ENCODE peak calls at places on chromosomes 11 and 22, in six cellular contexts. Y is GM12891, V is K562, X is HepG2, J is H1, L is GM12878. U is an unnamed sample.

GRCh38 chr11:65743928-65744698 is 23.5 kb upstream of the RNASEH2C start:
- DNase-seq in Y (no peak), V (peak), X (peak), J (peak), L (no peak), U (no peak)

GRCh38 chr11:75810637-75811383 is 4.2 kb upstream of the UVRAG start:
- DNase-seq in Y (no peak), V (no peak), X (no peak), J (no peak), L (peak), U (no peak)

GRCh38 chr11:45275823-45276222 is 10.3 kb downstream of the SYT13 start:
- DNase-seq in Y (no peak), V (no peak), X (no peak), J (no peak), L (no peak), U (no peak)

GRCh38 chr11:13149991-13150390 is 127.6 kb upstream of the BMAL1 start:
- DNase-seq in Y (no peak), V (no peak), X (no peak), J (no peak), L (no peak), U (no peak)

GRCh38 chr22:44707752-44708151 is 5.7 kb downstream of the PRR5 start:
- DNase-seq in Y (no peak), V (no peak), X (no peak), J (no peak), L (no peak), U (no peak)

GRCh38 chr11:36404831-36405230 is 105.2 kb downstream of the TRAF6 start:
- DNase-seq in Y (no peak), V (no peak), X (no peak), J (no peak), L (no peak), U (no peak)

GRCh38 chr22:33598821-33599220 is 321.5 kb downstream of the LARGE1 start:
- DNase-seq in Y (no peak), V (no peak), X (no peak), J (no peak), L (no peak), U (no peak)

GRCh38 chr11:119153049-119153818 is 4.4 kb downstream of the ABCG4 start:
- DNase-seq in Y (no peak), V (no peak), X (no peak), J (no peak), L (no peak), U (no peak)

GRCh38 chr22:22213231-22213630 is 31.4 kb upstream of the VPREB1 start:
- DNase-seq in Y (no peak), V (no peak), X (no peak), J (no peak), L (no peak), U (no peak)

GRCh38 chr11:48063424-48063978 is 83.1 kb downstream of the PTPRJ start:
- DNase-seq in Y (no peak), V (no peak), X (no peak), J (no peak), L (no peak), U (no peak)

GRCh38 chr11:110580571-110580970 is 131.7 kb downstream of the ARHGAP20 start:
- DNase-seq in Y (no peak), V (no peak), X (no peak), J (no peak), L (no peak), U (no peak)

GRCh38 chr11:61923166-61924015 is 6.0 kb upstream of the RAB3IL1 start:
- DNase-seq in Y (no peak), V (peak), X (peak), J (no peak), L (no peak), U (peak)

GRCh38 chr11:45777127-45777969 is 27.6 kb upstream of the SLC35C1 start:
- DNase-seq in Y (no peak), V (no peak), X (no peak), J (no peak), L (no peak), U (no peak)

GRCh38 chr11:100329352-100329751 is 357.7 kb upstream of the ARHGAP42 start:
- DNase-seq in Y (no peak), V (no peak), X (no peak), J (no peak), L (no peak), U (no peak)

GRCh38 chr11:133823211-133823610 is 22.1 kb downstream of the SPATA19 start:
- DNase-seq in Y (no peak), V (no peak), X (no peak), J (no peak), L (no peak), U (no peak)

DNA sequence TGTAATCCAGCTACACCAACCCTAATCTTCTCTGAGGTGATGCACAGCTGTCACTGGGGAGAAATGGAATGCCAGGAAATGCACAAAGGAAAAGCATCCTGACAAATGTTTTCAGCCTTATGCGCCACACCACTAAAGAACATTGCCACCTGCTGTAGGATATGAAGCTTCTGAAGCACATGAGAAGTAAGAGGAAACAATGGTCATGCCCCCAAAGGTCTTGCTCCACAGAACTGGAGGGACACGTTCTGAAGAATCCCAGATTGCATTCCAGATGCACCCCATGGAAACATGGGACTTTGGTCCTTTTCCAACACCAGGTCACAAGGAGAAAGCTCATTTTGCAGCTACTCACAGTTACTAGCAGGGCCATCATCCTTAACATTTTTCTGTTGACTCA is 48.7 kb upstream of the ZBED5 start:
- DNase-seq in Y (no peak), V (no peak), X (no peak), J (no peak), L (no peak), U (no peak)
- TF ChIP-seq TAF1 in Y (no peak), V (no peak), X (no peak), J (no peak), L (no peak), U (no peak)

DNA sequence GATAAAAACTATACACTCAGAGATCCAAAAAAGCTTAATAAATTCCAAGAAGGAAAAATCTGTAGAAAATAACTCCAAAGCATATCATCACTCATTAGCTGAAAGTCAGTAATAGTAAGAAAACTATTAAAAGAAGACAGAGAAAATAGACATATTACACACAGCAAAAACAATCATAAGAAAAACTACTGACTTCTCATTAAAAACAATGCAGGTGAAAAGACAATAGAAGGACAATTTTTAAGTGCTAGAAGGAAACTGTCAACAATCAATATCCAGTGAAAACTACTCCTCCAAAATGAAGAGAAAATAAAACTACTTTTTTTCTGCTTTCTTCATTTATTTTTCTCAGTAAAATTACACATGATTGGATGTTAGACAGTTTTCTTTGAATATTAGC is 56.5 kb downstream of the BLID start:
- DNase-seq in Y (no peak), V (no peak), X (no peak), J (no peak), L (no peak), U (no peak)
- TF ChIP-seq POLR2AphosphoS5 in Y (no peak), V (no peak), X (no peak), J (no peak), L (no peak), U (no peak)

GRCh38 chr11:63683133-63683991 is 2.1 kb downstream of the RTN3 start:
- DNase-seq in Y (no peak), V (no peak), X (no peak), J (no peak), L (no peak), U (no peak)
- TF ChIP-seq POLR2A in Y (no peak), V (no peak), X (no peak), J (no peak), L (no peak), U (no peak)

GRCh38 chr22:20962491-20962945 is 4.5 kb upstream of the AIFM3 start:
- DNase-seq in Y (no peak), V (no peak), X (no peak), J (no peak), L (no peak), U (no peak)
- TF ChIP-seq TAF1 in Y (no peak), V (no peak), X (no peak), J (no peak), L (no peak), U (no peak)

GRCh38 chr11:76910620-76911414 is 50.1 kb downstream of the ACER3 start:
- DNase-seq in Y (no peak), V (no peak), X (no peak), J (no peak), L (no peak), U (no peak)

GRCh38 chr11:76916712-76917111 is 56.0 kb downstream of the ACER3 start:
- DNase-seq in Y (no peak), V (no peak), X (peak), J (no peak), L (no peak), U (no peak)

GRCh38 chr11:76911415-76911808 is 50.7 kb downstream of the ACER3 start:
- DNase-seq in Y (no peak), V (no peak), X (no peak), J (no peak), L (no peak), U (no peak)
- TF ChIP-seq POLR2AphosphoS5 in Y (no peak), V (no peak), X (no peak), J (no peak), L (no peak), U (no peak)